ENCODE peak calls at places on chromosomes 2 and 18, in four cellular contexts. I is T follicular helper cell; K is activated CD4-positive, alpha-beta memory T cell treated with anti-CD3 and anti-CD28 coated beads, Interleukin-2, amount 10 ng/mL, durations not matched to agents 7 days and 5 days; D is M059J. T is an unnamed sample.

GRCh38 chr2:85503611-85504433 is 35.1 kb upstream of the MAT2A start:
- DNase-seq in I (no peak), K (no peak), D (peak), T (no peak)

GRCh38 chr18:3816601-3817363 is 366.8 kb downstream of the TGIF1 start:
- DNase-seq in I (no peak), K (no peak), D (peak), T (no peak)

GRCh38 chr2:47339745-47340541 is 63.0 kb upstream of the MSH2 start:
- DNase-seq in I (no peak), K (no peak), D (peak), T (no peak)

GRCh38 chr2:230323385-230324106 is 3.4 kb upstream of the SP140L start:
- DNase-seq in I (no peak), K (no peak), D (no peak), T (no peak)

GRCh38 chr2:158049129-158049855 is 52.4 kb upstream of the UPP2 start:
- DNase-seq in I (no peak), K (no peak), D (no peak), T (no peak)

GRCh38 chr2:106582431-106583143 is 95.4 kb downstream of the CD8B2 start:
- DNase-seq in I (peak), K (peak), D (peak), T (peak)

GRCh38 chr18:55589625-55590291 is 1.8 kb upstream of the TCF4 start:
- DNase-seq in I (peak), K (peak), D (peak), T (peak)

GRCh38 chr2:19993731-19994130 is 3.8 kb upstream of the WDR35 start:
- DNase-seq in I (no peak), K (no peak), D (no peak), T (no peak)

GRCh38 chr2:61554604-61555003 is 16.4 kb upstream of the XPO1 start:
- DNase-seq in I (no peak), K (no peak), D (no peak), T (no peak)

GRCh38 chr18:77858331-77858730 is 608.7 kb downstream of the GALR1 start:
- DNase-seq in I (no peak), K (no peak), D (no peak), T (no peak)

GRCh38 chr2:181628590-181629585 is 28.0 kb downstream of the CERKL start:
- DNase-seq in I (no peak), K (no peak), D (no peak), T (no peak)

GRCh38 chr2:177165103-177165583 is 47.5 kb upstream of the HNRNPA3 start:
- DNase-seq in I (no peak), K (no peak), D (peak), T (no peak)

GRCh38 chr2:168538133-168538532 is 82.1 kb downstream of the CERS6 start:
- DNase-seq in I (no peak), K (no peak), D (no peak), T (no peak)

GRCh38 chr2:178478102-178478441 is 328 bp downstream of the FKBP7 start:
- DNase-seq in I (no peak), K (peak), D (peak), T (no peak)

GRCh38 chr2:42742740-42743666 is 20.9 kb downstream of the OXER1 start:
- DNase-seq in I (no peak), K (no peak), D (peak), T (no peak)

GRCh38 chr18:3595282-3596273 is 145.6 kb downstream of the TGIF1 start:
- DNase-seq in I (no peak), K (peak), D (peak), T (no peak)

GRCh38 chr2:149538138-149538833 is 49.3 kb downstream of the MMADHC start:
- DNase-seq in I (no peak), K (no peak), D (peak), T (no peak)

GRCh38 chr18:23684515-23685197 is 4.6 kb upstream of the LAMA3 start:
- DNase-seq in I (no peak), K (no peak), D (peak), T (no peak)

GRCh38 chr2:43370705-43371104 is 144.3 kb upstream of the ZFP36L2 start:
- DNase-seq in I (no peak), K (no peak), D (no peak), T (no peak)

GRCh38 chr2:120552800-120553471 is 182.7 kb upstream of the GLI2 start:
- DNase-seq in I (no peak), K (peak), D (peak), T (no peak)

GRCh38 chr2:105776560-105776928 is 31.8 kb downstream of the NCK2 start:
- DNase-seq in I (no peak), K (no peak), D (no peak), T (no peak)

GRCh38 chr2:33670392-33670937 is 71.4 kb upstream of the FAM98A start:
- DNase-seq in I (no peak), K (no peak), D (peak), T (no peak)

GRCh38 chr2:3041246-3041645 is 336.4 kb downstream of the EIPR1 start:
- DNase-seq in I (no peak), K (no peak), D (no peak), T (no peak)

GRCh38 chr2:109367679-109368078 is 238.7 kb downstream of the SH3RF3 start:
- DNase-seq in I (no peak), K (no peak), D (no peak), T (no peak)

GRCh38 chr2:147945660-147946059 is 74.9 kb downstream of the ORC4 start:
- DNase-seq in I (no peak), K (no peak), D (no peak), T (no peak)

GRCh38 chr2:75146903-75147332 is 52.4 kb downstream of the TACR1 start:
- DNase-seq in I (no peak), K (no peak), D (peak), T (no peak)

GRCh38 chr18:3449702-3450357 is at the start of gene TGIF1:
- DNase-seq in I (no peak), K (no peak), D (peak), T (peak)

GRCh38 chr18:76258209-76258608 is 236.8 kb downstream of the ZNF516 start:
- DNase-seq in I (no peak), K (no peak), D (no peak), T (no peak)

GRCh38 chr2:210366675-210367080 is 51.7 kb upstream of the MYL1 start:
- DNase-seq in I (no peak), K (no peak), D (no peak), T (no peak)

GRCh38 chr2:206083602-206084467 is 2.1 kb downstream of the INO80D start:
- DNase-seq in I (no peak), K (peak), D (no peak), T (no peak)

GRCh38 chr2:179952658-179953057 is 54.4 kb downstream of the CWC22 start:
- DNase-seq in I (no peak), K (no peak), D (no peak), T (no peak)

GRCh38 chr2:240584486-240585031 is 2.0 kb upstream of the CAPN10 start:
- DNase-seq in I (no peak), K (no peak), D (no peak), T (no peak)

GRCh38 chr2:7111626-7112025 is 194.4 kb downstream of the RNF144A start:
- DNase-seq in I (no peak), K (no peak), D (no peak), T (no peak)

GRCh38 chr18:24027156-24027555 is 12.6 kb downstream of the TTC39C start:
- DNase-seq in I (no peak), K (no peak), D (peak), T (no peak)

GRCh38 chr2:155980941-155981561 is 351.5 kb downstream of the NR4A2 start:
- DNase-seq in I (no peak), K (no peak), D (no peak), T (no peak)

GRCh38 chr2:29767606-29768335 is 153.6 kb downstream of the ALK start:
- DNase-seq in I (no peak), K (no peak), D (peak), T (no peak)

GRCh38 chr18:58541789-58542425 is 87.0 kb downstream of the ALPK2 start:
- DNase-seq in I (peak), K (peak), D (peak), T (no peak)

GRCh38 chr2:18643532-18644462 is 54.4 kb upstream of the NT5C1B start:
- DNase-seq in I (no peak), K (no peak), D (no peak), T (no peak)

GRCh38 chr2:74763962-74764428 is 69.9 kb upstream of the HK2 start:
- DNase-seq in I (no peak), K (no peak), D (no peak), T (no peak)